ENCODE peak calls at places on chromosomes 11 and 22, in seven cellular contexts. D is neural crest cell; V is naive thymus-derived CD8-positive, alpha-beta T cell; H is stimulated activated CD8-positive, alpha-beta memory T cell treated with anti-CD3 and anti-CD28 coated beads, Interleukin-7, amount 100 ng/mL, for 1 hour; F is CD8-positive, alpha-beta T cell; A is stimulated activated CD4-positive, alpha-beta T cell treated with anti-CD3 and anti-CD28 coated beads, Interleukin-4, amount 100 ng/mL, for 48 hours; W is IMR-90. P is an unnamed sample.

GRCh38 chr11:69854719-69855118 is 35.5 kb upstream of the FGF3 start:
- DNase-seq in D (no peak), V (no peak), H (no peak), F (no peak), A (no peak), W (peak), P (no peak)

GRCh38 chr11:5460983-5461621 is 12.0 kb downstream of the OR51I2 start:
- DNase-seq in D (no peak), V (no peak), H (no peak), F (no peak), A (no peak), W (no peak), P (no peak)

GRCh38 chr11:119380160-119380815 is 1.2 kb downstream of the USP2 start:
- DNase-seq in D (no peak), V (no peak), H (no peak), F (no peak), A (no peak), W (no peak), P (no peak)

GRCh38 chr11:19697721-19698121 is 14.9 kb upstream of the NAV2 start:
- DNase-seq in D (no peak), V (no peak), H (no peak), F (no peak), A (no peak), W (no peak), P (no peak)

GRCh38 chr11:71305041-71305440 is 52.7 kb upstream of the SHANK2 start:
- DNase-seq in D (no peak), V (no peak), H (no peak), F (no peak), A (no peak), W (no peak), P (no peak)

GRCh38 chr11:64344160-64344559 is 4.2 kb downstream of the CCDC88B start:
- DNase-seq in D (no peak), V (no peak), H (no peak), F (no peak), A (no peak), W (no peak), P (no peak)

GRCh38 chr22:33519140-33519973 is 400.9 kb downstream of the LARGE1 start:
- DNase-seq in D (peak), V (peak), H (no peak), F (no peak), A (no peak), W (peak), P (no peak)

GRCh38 chr11:13098890-13099289 is 89.8 kb downstream of the RASSF10 start:
- DNase-seq in D (no peak), V (no peak), H (no peak), F (no peak), A (no peak), W (no peak), P (no peak)

GRCh38 chr22:38570841-38571364 is 920 bp upstream of the DMC1 start:
- DNase-seq in D (peak), V (peak), H (no peak), F (peak), A (peak), W (peak), P (peak)

GRCh38 chr11:20605602-20606091 is 6.2 kb downstream of the SLC6A5 start:
- DNase-seq in D (no peak), V (no peak), H (no peak), F (no peak), A (no peak), W (no peak), P (no peak)

GRCh38 chr11:119791701-119792151 is 62.7 kb upstream of the NECTIN1 start:
- DNase-seq in D (no peak), V (no peak), H (no peak), F (no peak), A (no peak), W (peak), P (no peak)

GRCh38 chr11:65849366-65849765 is 8.6 kb downstream of the CFL1 start:
- DNase-seq in D (no peak), V (no peak), H (no peak), F (no peak), A (no peak), W (no peak), P (no peak)

GRCh38 chr11:127919206-127920000 is 668.0 kb downstream of the ETS1 start:
- DNase-seq in D (no peak), V (no peak), H (no peak), F (no peak), A (no peak), W (peak), P (no peak)

GRCh38 chr11:282171-282570 is 4.0 kb downstream of the NLRP6 start:
- DNase-seq in D (no peak), V (no peak), H (no peak), F (no peak), A (no peak), W (no peak), P (no peak)

GRCh38 chr22:19658967-19659804 is 55.1 kb upstream of the SEPTIN5 start:
- DNase-seq in D (no peak), V (no peak), H (no peak), F (no peak), A (no peak), W (no peak), P (no peak)

GRCh38 chr11:77752518-77752917 is 68.0 kb downstream of the RSF1 start:
- DNase-seq in D (no peak), V (no peak), H (no peak), F (no peak), A (no peak), W (peak), P (no peak)

GRCh38 chr11:101487775-101488174 is 96.0 kb downstream of the TRPC6 start:
- DNase-seq in D (no peak), V (no peak), H (no peak), F (no peak), A (no peak), W (peak), P (no peak)

GRCh38 chr11:120974466-120974865 is 49.4 kb upstream of the TBCEL start:
- DNase-seq in D (no peak), V (no peak), H (no peak), F (no peak), A (no peak), W (no peak), P (no peak)

GRCh38 chr11:45704133-45704532 is 38.7 kb upstream of the CHST1 start:
- DNase-seq in D (no peak), V (no peak), H (no peak), F (no peak), A (no peak), W (no peak), P (no peak)

GRCh38 chr11:68312780-68313573 is 586 bp downstream of the LRP5 start:
- DNase-seq in D (no peak), V (no peak), H (no peak), F (no peak), A (no peak), W (no peak), P (no peak)

GRCh38 chr22:46537946-46538815 is 761 bp upstream of the CELSR1 start:
- DNase-seq in D (peak), V (no peak), H (no peak), F (no peak), A (no peak), W (peak), P (no peak)

GRCh38 chr11:64000026-64000739 is 13.9 kb downstream of the OTUB1 start:
- DNase-seq in D (peak), V (peak), H (peak), F (peak), A (peak), W (peak), P (peak)

GRCh38 chr11:106854429-106854828 is 163.8 kb downstream of the GUCY1A2 start:
- DNase-seq in D (no peak), V (no peak), H (no peak), F (no peak), A (no peak), W (no peak), P (no peak)

P was measured in activated T-helper 1 cell treated with anti-CD3 and anti-CD28 coated beads, Interleukin-2, amount 50 U/mL, for 16 hours.